ENCODE peak calls at places on chromosome 1, in four cellular contexts. C is cardiac muscle cell, U is WERI-Rb-1, M is colonic mucosa. X is an unnamed sample.
A peak's percentile ranks its signal among the peaks of the same experiment; 100 is the strongest.

GRCh38 chr1:161089251-161089924 is at the start of gene NECTIN4:
- DNase-seq in U (no peak), M (peak; percentile 83), C (no peak), X (no peak)

GRCh38 chr1:42936309-42937078 is 22.2 kb downstream of the SLC2A1 start:
- DNase-seq in C (no peak), M (peak; percentile 62), U (no peak), X (peak; percentile 67)

GRCh38 chr1:67889940-67890567 is 56.8 kb upstream of the GNG12 start:
- DNase-seq in M (no peak), C (no peak), U (no peak), X (no peak)

GRCh38 chr1:23436520-23437354 is 12.2 kb upstream of the TCEA3 start:
- DNase-seq in M (peak; percentile 98), U (peak; percentile 65), C (no peak), X (peak; percentile 51)

GRCh38 chr1:238257018-238257417 is 366.3 kb upstream of the ZP4 start:
- DNase-seq in C (no peak), U (no peak), M (no peak), X (no peak)

GRCh38 chr1:100038401-100039306 is 68.9 kb downstream of the SLC35A3 start:
- DNase-seq in M (peak; percentile 72), U (peak; percentile 58), C (peak; percentile 73), X (peak; percentile 88)

GRCh38 chr1:228050571-228051181 is 31.8 kb upstream of the ARF1 start:
- DNase-seq in C (no peak), U (no peak), M (no peak), X (no peak)

GRCh38 chr1:54199151-54199764 is 572 bp downstream of the CYB5RL start:
- DNase-seq in U (no peak), M (peak; percentile 38), C (no peak), X (no peak)

GRCh38 chr1:151905070-151905442 is 4.3 kb downstream of the THEM4 start:
- DNase-seq in C (peak; percentile 11), M (no peak), U (no peak), X (no peak)

GRCh38 chr1:187985897-187986654 is 1157.3 kb downstream of the PLA2G4A start:
- DNase-seq in M (no peak), C (no peak), U (no peak), X (no peak)

GRCh38 chr1:247332901-247333361 is 1.3 kb upstream of the ZNF496 start:
- DNase-seq in U (peak; percentile 47), M (peak; percentile 45), C (peak; percentile 46), X (no peak)

GRCh38 chr1:17155257-17155895 is 36.1 kb upstream of the PADI2 start:
- DNase-seq in C (no peak), M (no peak), U (no peak), X (no peak)

GRCh38 chr1:85822696-85823095 is 114.5 kb upstream of the ZNHIT6 start:
- DNase-seq in U (no peak), C (no peak), M (no peak), X (no peak)

GRCh38 chr1:22030473-22030872 is 22.0 kb upstream of the CDC42 start:
- DNase-seq in M (no peak), U (no peak), C (no peak), X (no peak)
- H3K27ac ChIP-seq in M (no peak overlapping the region), U (no peak overlapping the region), C (peak overlapping the region; percentile 68), X (no peak overlapping the region)

DNA sequence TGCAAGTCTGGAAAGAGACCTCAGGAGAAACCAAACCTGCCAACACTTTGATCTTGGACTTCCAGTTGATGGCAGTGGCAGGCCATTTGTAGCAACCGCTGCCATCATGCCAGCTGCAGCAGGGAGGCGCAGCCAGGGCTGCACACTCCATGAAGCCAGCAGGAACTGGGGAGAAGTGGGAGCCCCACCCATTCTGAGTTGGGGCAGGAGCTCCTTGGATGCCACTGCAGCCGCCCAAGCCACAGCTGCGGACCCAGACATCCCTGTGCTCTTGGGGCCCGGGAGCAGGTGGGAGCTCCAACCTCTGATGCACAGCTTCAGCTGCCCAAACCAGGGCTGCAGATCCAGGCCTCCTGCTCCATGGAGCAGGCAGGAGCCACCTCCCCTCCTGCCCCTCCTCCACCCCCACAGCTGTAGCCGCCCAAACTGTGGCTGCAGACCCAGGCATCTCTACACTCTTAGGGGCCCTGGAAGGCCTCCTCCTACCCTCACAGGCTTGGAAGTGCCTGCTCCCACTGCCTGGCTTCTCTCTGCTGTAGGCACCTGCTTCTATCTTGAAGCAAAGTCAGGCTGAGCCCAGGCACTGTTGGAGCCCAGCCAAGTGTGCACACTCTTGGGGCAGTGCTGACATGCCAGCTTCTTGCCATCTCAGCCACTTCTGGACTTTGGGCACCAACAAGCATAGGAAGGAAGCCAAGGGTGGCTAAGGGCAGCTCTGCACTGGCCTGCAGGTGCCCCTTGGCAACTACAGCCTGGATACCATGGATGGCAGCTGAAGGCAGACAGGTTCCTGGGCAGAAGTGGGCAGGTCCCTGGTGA is 20.0 kb upstream of the DISP1 start:
- DNase-seq in U (no peak), C (no peak), M (no peak), X (no peak)
- TF ChIP-seq CTCF in U (no peak), C (no peak), M (no peak), X (no peak)

DNA sequence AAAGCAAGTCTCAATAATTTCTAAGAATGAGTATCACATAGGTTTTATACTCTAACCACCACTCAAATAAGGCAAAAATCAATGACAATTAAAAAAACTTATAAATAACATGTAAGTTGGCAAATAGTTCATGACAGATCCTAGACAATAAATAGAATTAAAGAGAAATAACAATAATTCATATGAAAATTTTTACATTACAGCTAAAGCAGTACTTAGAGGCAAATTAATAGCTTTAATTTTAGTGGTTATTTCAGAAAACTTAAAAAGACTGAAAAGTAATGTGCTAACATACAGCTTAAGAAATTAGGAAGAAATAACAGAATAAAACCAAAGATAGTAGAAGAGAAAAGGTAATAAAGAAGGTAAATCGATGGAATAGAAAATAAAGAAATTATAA is 179.9 kb upstream of the SPAG17 start:
- DNase-seq in M (no peak), U (no peak), C (no peak), X (no peak)
- H3K9me3 ChIP-seq in M (no peaks in the 10 kb centered on the region), U (peaks cover 6% of the 10 kb centered on the region), C (no peaks in the 10 kb centered on the region), X (no peaks in the 10 kb centered on the region)

DNA sequence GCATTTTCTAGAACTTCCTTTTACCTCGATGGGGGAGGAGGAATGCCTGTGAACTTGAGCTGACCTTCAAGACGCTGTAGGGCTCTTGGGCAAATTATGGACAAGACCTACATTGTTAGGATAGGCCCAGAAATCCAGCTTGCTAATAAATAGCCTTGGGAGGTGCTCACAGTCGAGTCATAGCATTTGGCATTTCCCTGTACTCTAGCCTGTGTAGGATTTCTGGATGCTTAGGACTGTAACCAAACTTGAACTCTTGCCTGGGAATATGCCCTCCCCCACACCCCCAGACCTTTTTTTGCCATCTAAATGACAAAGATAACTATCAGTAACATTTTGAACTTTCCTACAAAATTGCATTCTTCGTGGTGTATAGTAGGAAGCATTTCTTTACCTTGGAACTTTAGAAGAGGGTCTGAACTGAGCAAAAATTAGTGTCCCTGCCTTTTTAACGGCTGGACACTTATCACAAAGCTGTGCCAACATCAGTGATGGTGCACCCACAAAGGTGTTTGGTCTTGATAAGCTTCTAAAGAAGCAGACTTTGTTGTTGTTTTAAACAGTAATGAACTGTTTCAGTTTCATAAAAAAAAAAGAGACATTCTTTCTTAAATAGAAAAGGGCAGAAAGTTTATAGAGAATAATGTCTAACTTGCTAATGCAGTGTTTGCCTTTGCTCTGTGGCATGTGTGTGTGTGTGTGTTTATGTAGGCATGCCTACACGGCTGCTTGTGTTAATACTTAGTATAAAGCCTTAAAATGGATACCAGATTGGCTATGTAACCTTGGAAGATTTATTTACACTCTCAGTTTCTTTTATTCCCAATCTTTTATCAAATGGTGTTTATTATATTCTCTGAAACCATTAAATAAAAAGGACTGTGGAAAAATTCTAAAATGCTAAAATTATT is 88.2 kb downstream of the NFIA start:
- DNase-seq in U (no peak), M (no peak), C (peak; percentile 42), X (no peak)
- H3K27ac ChIP-seq in U (no peak overlapping the region), M (peak overlapping the region; percentile 5), C (peak overlapping the region; percentile 81), X (no peak overlapping the region)

GRCh38 chr1:21931171-21932093 is 5.7 kb downstream of the HSPG2 start:
- DNase-seq in M (peak; percentile 63), C (peak; percentile 64), U (no peak), X (no peak)

GRCh38 chr1:21929951-21930615 is 7.0 kb downstream of the HSPG2 start:
- DNase-seq in C (no peak), U (no peak), M (no peak), X (no peak)

GRCh38 chr1:21933397-21934248 is 3.5 kb downstream of the HSPG2 start:
- DNase-seq in U (peak; percentile 48), C (no peak), M (peak; percentile 74), X (no peak)

GRCh38 chr1:21930629-21931170 is 6.4 kb downstream of the HSPG2 start:
- DNase-seq in M (no peak), C (no peak), U (no peak), X (no peak)

DNA sequence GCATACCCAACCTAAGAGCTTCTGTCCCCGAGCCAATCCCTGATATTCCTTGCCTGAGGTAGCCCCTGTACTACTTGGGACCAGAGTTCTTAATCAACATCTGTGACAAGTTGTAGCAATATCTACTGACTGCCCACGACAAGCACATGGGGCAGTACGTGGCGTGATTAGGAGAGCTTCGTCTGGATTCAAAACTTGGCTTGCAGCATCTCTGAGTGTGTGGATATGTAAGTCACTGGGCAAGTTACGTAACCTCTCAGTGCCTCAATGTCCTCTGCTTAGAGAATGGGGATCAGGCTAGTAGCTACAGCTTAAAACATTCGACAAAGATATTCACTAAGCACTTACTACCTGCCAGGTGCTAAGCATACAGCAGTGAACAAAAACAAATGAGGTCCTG is 5.0 kb downstream of the HSPG2 start:
- DNase-seq in M (no peak), C (no peak), U (no peak), X (no peak)
- TF ChIP-seq CTCF in M (no peak), C (no peak), U (no peak), X (no peak)